ENCODE peak calls at places on chromosomes 16 and 17, in nine cellular contexts. B is RWPE1; R is HFFc6; S is mammary epithelial cell; T is lower leg skin; M is heart left ventricle; W is ovary; I is mesothelial cell of epicardium; N is CD8-positive, alpha-beta T cell. P is an unnamed sample.
A peak's percentile ranks its signal among the peaks of the same experiment; 100 is the strongest.

GRCh38 chr17:50272711-50273653 is 1.3 kb upstream of the TMEM92 start:
- DNase-seq in I (peak; percentile 89), N (no peak), W (peak; percentile 86), R (peak; percentile 25), T (peak; percentile 91), B (peak; percentile 46), S (no peak), M (peak; percentile 60), P (peak; percentile 86)

GRCh38 chr17:21278304-21279197 is 6.0 kb upstream of the MAP2K3 start:
- DNase-seq in R (no peak), N (no peak), S (no peak), I (no peak), M (no peak), T (peak; percentile 93), W (no peak), B (no peak), P (no peak)

GRCh38 chr17:61337247-61337812 is 62.3 kb upstream of the TBX2 start:
- DNase-seq in W (no peak), N (no peak), I (no peak), M (no peak), R (no peak), S (no peak), T (no peak), B (no peak), P (no peak)

GRCh38 chr17:78132086-78132676 is 1.6 kb downstream of the TMC8 start:
- DNase-seq in W (no peak), S (no peak), T (peak; percentile 92), B (no peak), I (no peak), N (peak; percentile 44), M (peak; percentile 25), R (no peak), P (no peak)

GRCh38 chr16:57938936-57939871 is 31.7 kb downstream of the CNGB1 start:
- DNase-seq in N (no peak), T (peak; percentile 93), R (peak; percentile 38), B (peak; percentile 82), W (peak; percentile 50), I (no peak), S (peak; percentile 53), M (peak; percentile 87), P (no peak)

GRCh38 chr17:8056232-8056975 is 17.5 kb downstream of the ALOX15B start:
- DNase-seq in B (no peak), S (peak; percentile 85), I (no peak), M (peak; percentile 47), T (peak; percentile 85), R (peak; percentile 14), W (peak; percentile 8), N (no peak), P (no peak)

GRCh38 chr16:15897386-15897785 is 9.0 kb upstream of the CEP20 start:
- DNase-seq in I (no peak), B (no peak), R (no peak), N (no peak), M (no peak), W (no peak), S (no peak), T (peak; percentile 17), P (no peak)

GRCh38 chr16:70160821-70161220 is 12.8 kb upstream of the CLEC18C start:
- DNase-seq in B (no peak), N (no peak), M (no peak), S (no peak), W (no peak), T (no peak), R (no peak), I (no peak), P (peak; percentile 52)

GRCh38 chr17:6786618-6787017 is 10.6 kb downstream of the FBXO39 start:
- DNase-seq in N (no peak), B (peak; percentile 41), R (peak; percentile 60), S (peak; percentile 82), T (no peak), M (no peak), W (no peak), I (no peak), P (no peak)

GRCh38 chr16:57045694-57046381 is 46.5 kb upstream of the CPNE2 start:
- DNase-seq in W (peak; percentile 81), T (peak; percentile 94), B (peak; percentile 36), S (no peak), M (peak; percentile 67), I (peak; percentile 63), N (no peak), R (peak; percentile 27), P (no peak)

GRCh38 chr17:48031966-48032365 is 5.6 kb downstream of the COPZ2 start:
- DNase-seq in B (no peak), N (no peak), I (no peak), S (no peak), T (no peak), W (peak; percentile 13), M (no peak), R (no peak), P (no peak)

GRCh38 chr17:48036693-48037035 is 933 bp downstream of the COPZ2 start:
- DNase-seq in S (no peak), W (no peak), R (no peak), B (no peak), I (no peak), M (no peak), N (no peak), T (no peak), P (no peak)

GRCh38 chr17:48037924-48038323 is 327 bp upstream of the COPZ2 start:
- DNase-seq in N (no peak), S (no peak), B (no peak), W (no peak), R (no peak), I (no peak), M (no peak), T (no peak), P (no peak)

GRCh38 chr17:48038687-48039086 is 1.1 kb upstream of the COPZ2 start:
- DNase-seq in R (no peak), M (no peak), T (no peak), N (no peak), S (no peak), W (no peak), B (no peak), I (no peak), P (no peak)

GRCh38 chr17:48037036-48037881 is at the start of gene COPZ2:
- DNase-seq in S (no peak), R (peak; percentile 62), W (peak; percentile 72), T (peak; percentile 92), B (no peak), N (no peak), M (peak; percentile 78), I (no peak), P (no peak)
- TF ChIP-seq CTCF in S (peak; percentile 83), R (peak; percentile 84), W (no peak), T (no peak), B (no peak), N (peak; percentile 83), M (peak; percentile 49), I (peak; percentile 44), P (peak; percentile 61)

DNA sequence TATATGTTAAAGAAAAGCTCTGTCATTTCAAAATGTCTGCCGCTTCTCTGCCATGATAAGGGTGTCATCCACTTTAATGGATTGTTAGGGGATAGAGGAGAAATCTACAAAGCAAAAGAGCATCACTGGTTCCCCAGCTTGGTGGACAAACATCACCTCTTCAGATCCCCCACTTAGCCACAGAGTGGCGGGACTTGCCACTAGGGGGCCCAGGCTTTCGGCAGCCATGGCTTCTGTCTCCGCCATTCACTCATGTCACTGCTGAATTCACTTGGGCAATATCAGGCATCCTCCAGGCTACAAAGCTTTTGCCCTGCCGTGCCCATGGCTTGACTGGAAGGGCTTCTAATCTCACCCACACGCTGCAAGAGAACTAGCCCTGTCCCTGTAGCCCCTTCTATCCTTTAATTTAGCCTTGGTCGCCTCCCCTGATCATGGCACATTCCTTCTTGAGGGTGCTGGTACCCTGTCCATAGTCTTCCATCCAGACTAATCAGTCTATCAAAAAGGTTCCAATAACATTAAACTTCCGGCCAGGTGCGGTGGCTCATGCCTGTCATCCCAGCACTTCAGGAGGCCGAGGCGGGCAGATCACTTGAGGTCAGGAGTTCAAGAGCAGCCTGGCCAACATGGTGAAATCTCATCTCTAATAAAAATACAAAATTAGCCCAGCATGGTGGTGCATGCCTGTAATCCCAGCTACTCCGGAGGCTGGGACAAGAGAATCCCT is 34.7 kb downstream of the SBK1 start:
- DNase-seq in W (no peak), I (peak; percentile 67), M (no peak), R (peak; percentile 34), T (peak; percentile 84), B (peak; percentile 46), S (peak; percentile 16), N (peak; percentile 51), P (no peak)
- TF ChIP-seq CTCF in W (no peak), I (peak; percentile 70), M (peak; percentile 51), R (peak; percentile 81), T (no peak), B (peak; percentile 63), S (peak; percentile 71), N (peak; percentile 74), P (peak; percentile 87)

GRCh38 chr16:6016530-6017184 is 919.1 kb upstream of the EEF2KMT start:
- DNase-seq in M (no peak), N (no peak), B (peak; percentile 13), R (peak; percentile 31), W (no peak), T (no peak), S (peak; percentile 14), I (no peak), P (no peak)
- TF ChIP-seq CTCF in M (no peak), N (no peak), B (no peak), R (peak; percentile 69), W (no peak), T (no peak), S (peak; percentile 26), I (peak; percentile 44), P (peak; percentile 79)

GRCh38 chr17:35892091-35892637 is 12.0 kb upstream of the CCL5 start:
- DNase-seq in N (no peak), W (no peak), M (no peak), I (no peak), R (no peak), T (no peak), B (no peak), S (peak; percentile 33), P (no peak)

GRCh38 chr17:35896011-35896587 is 15.9 kb upstream of the CCL5 start:
- DNase-seq in I (no peak), M (no peak), B (no peak), N (no peak), W (no peak), R (no peak), T (no peak), S (no peak), P (no peak)

GRCh38 chr17:35894206-35894605 is 14.0 kb upstream of the CCL5 start:
- DNase-seq in B (no peak), R (no peak), T (no peak), S (no peak), M (no peak), W (no peak), I (no peak), N (no peak), P (no peak)

GRCh38 chr17:35895602-35896001 is 15.4 kb upstream of the CCL5 start:
- DNase-seq in S (no peak), T (no peak), M (no peak), W (no peak), R (peak; percentile 43), N (no peak), I (no peak), B (no peak), P (no peak)

DNA sequence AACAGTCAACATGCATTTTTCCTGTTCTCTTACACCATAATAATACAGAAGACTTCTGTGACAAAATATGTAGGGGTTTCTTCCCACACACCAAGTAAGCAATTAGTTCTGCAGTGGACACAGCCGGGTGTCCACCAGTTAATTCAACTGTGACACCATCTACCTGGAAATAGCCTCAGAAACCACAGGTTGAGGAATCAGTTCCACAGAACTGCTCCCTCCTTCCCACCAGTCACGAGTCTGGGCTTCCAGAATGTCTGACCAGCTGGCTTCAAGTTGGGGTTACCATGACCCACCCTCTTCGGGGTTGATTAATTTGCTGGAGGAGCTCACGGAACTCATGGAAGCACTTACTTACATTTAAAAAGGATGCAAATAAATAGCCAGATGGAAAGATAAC is 13.6 kb upstream of the CCL5 start:
- DNase-seq in T (no peak), N (no peak), R (no peak), W (no peak), S (no peak), I (no peak), B (no peak), M (no peak), P (no peak)
- TF ChIP-seq CTCF in T (no peak), N (no peak), R (no peak), W (no peak), S (no peak), I (no peak), B (no peak), M (no peak), P (no peak)

P was measured in type B pancreatic cell.